ENCODE peak calls at places on chromosome 14, in eight cellular contexts. L, W, Y, V, H, U, P and O are unnamed samples.

GRCh38 chr14:102545461-102546265 is 36.1 kb upstream of the ANKRD9 start:
- DNase-seq in L (no peak), W (no peak), Y (no peak), V (no peak), H (no peak), U (no peak), P (no peak), O (no peak)

GRCh38 chr14:74535756-74536325 is 42.3 kb downstream of the ISCA2 start:
- DNase-seq in L (no peak), W (no peak), Y (no peak), V (no peak), H (no peak), U (no peak), P (no peak), O (no peak)

GRCh38 chr14:73995977-73996378 is 23.1 kb downstream of the ENTPD5 start:
- DNase-seq in L (no peak), W (no peak), Y (no peak), V (no peak), H (no peak), U (no peak), P (no peak), O (no peak)

GRCh38 chr14:53509845-53510244 is 356.7 kb upstream of the DDHD1 start:
- DNase-seq in L (peak), W (no peak), Y (no peak), V (no peak), H (no peak), U (no peak), P (no peak), O (no peak)

GRCh38 chr14:92997343-92998061 is 74.6 kb downstream of the CHGA start:
- DNase-seq in L (no peak), W (no peak), Y (no peak), V (no peak), H (no peak), U (no peak), P (no peak), O (no peak)

GRCh38 chr14:106530423-106531107 is 1004.2 kb downstream of the TMEM121 start:
- DNase-seq in L (no peak), W (peak), Y (no peak), V (peak), H (peak), U (no peak), P (no peak), O (peak)

GRCh38 chr14:100775831-100776591 is 49.3 kb downstream of the DLK1 start:
- DNase-seq in L (no peak), W (no peak), Y (no peak), V (no peak), H (no peak), U (no peak), P (no peak), O (no peak)

GRCh38 chr14:103129301-103130016 is 6.2 kb downstream of the TNFAIP2 start:
- DNase-seq in L (peak), W (no peak), Y (no peak), V (no peak), H (no peak), U (no peak), P (no peak), O (no peak)

GRCh38 chr14:33774161-33774560 is 176.7 kb downstream of the EGLN3 start:
- DNase-seq in L (no peak), W (no peak), Y (no peak), V (no peak), H (no peak), U (no peak), P (no peak), O (no peak)

GRCh38 chr14:105475916-105476845 is 1.6 kb downstream of the CRIP2 start:
- DNase-seq in L (peak), W (no peak), Y (no peak), V (no peak), H (no peak), U (no peak), P (no peak), O (no peak)

GRCh38 chr14:93318927-93319326 is 13.9 kb downstream of the BTBD7 start:
- DNase-seq in L (no peak), W (no peak), Y (no peak), V (no peak), H (no peak), U (no peak), P (no peak), O (no peak)

GRCh38 chr14:42110167-42110566 is 503.5 kb downstream of the LRFN5 start:
- DNase-seq in L (no peak), W (peak), Y (peak), V (no peak), H (peak), U (no peak), P (no peak), O (peak)

GRCh38 chr14:105088812-105089745 is 23.8 kb upstream of the GPR132 start:
- DNase-seq in L (peak), W (no peak), Y (no peak), V (no peak), H (no peak), U (no peak), P (no peak), O (no peak)

GRCh38 chr14:34713122-34713680 is 1.2 kb downstream of the CFL2 start:
- DNase-seq in L (no peak), W (no peak), Y (no peak), V (no peak), H (no peak), U (no peak), P (no peak), O (no peak)

GRCh38 chr14:53432378-53432802 is 279.3 kb upstream of the DDHD1 start:
- DNase-seq in L (no peak), W (peak), Y (peak), V (no peak), H (peak), U (no peak), P (no peak), O (peak)

GRCh38 chr14:50396636-50397460 is at the start of gene CDKL1:
- DNase-seq in L (peak), W (peak), Y (peak), V (peak), H (peak), U (no peak), P (no peak), O (no peak)

GRCh38 chr14:90336401-90336800 is 4.7 kb upstream of the NRDE2 start:
- DNase-seq in L (no peak), W (no peak), Y (no peak), V (no peak), H (no peak), U (no peak), P (no peak), O (no peak)

GRCh38 chr14:71933026-71933587 is 878 bp downstream of the RGS6 start:
- DNase-seq in L (no peak), W (peak), Y (no peak), V (no peak), H (peak), U (no peak), P (no peak), O (no peak)

GRCh38 chr14:21025374-21026151 is 702 bp upstream of the NDRG2 start:
- DNase-seq in L (peak), W (no peak), Y (no peak), V (no peak), H (no peak), U (no peak), P (no peak), O (no peak)

GRCh38 chr14:42224053-42224888 is 617.6 kb downstream of the LRFN5 start:
- DNase-seq in L (peak), W (peak), Y (peak), V (no peak), H (peak), U (no peak), P (no peak), O (peak)

GRCh38 chr14:23043749-23044148 is 1.7 kb downstream of the PSMB11 start:
- DNase-seq in L (no peak), W (no peak), Y (no peak), V (no peak), H (no peak), U (no peak), P (no peak), O (no peak)

GRCh38 chr14:91862417-91862816 is 4.9 kb downstream of the TC2N start:
- DNase-seq in L (no peak), W (no peak), Y (no peak), V (no peak), H (no peak), U (no peak), P (no peak), O (no peak)

GRCh38 chr14:96001866-96002510 is 37.2 kb upstream of the C14orf132 start:
- DNase-seq in L (no peak), W (no peak), Y (no peak), V (no peak), H (no peak), U (no peak), P (no peak), O (no peak)

GRCh38 chr14:75724414-75725204 is 63.6 kb downstream of the TTLL5 start:
- DNase-seq in L (no peak), W (no peak), Y (no peak), V (no peak), H (no peak), U (no peak), P (no peak), O (no peak)

GRCh38 chr14:99001241-99001640 is 270.8 kb downstream of the BCL11B start:
- DNase-seq in L (no peak), W (no peak), Y (peak), V (no peak), H (no peak), U (no peak), P (no peak), O (no peak)

GRCh38 chr14:34060747-34061050 is 109.8 kb upstream of the EGLN3 start:
- DNase-seq in L (no peak), W (no peak), Y (no peak), V (no peak), H (peak), U (no peak), P (no peak), O (no peak)

GRCh38 chr14:65290830-65291229 is 121.7 kb upstream of the FUT8 start:
- DNase-seq in L (no peak), W (no peak), Y (peak), V (no peak), H (no peak), U (no peak), P (no peak), O (no peak)

GRCh38 chr14:50971122-50971781 is 27.0 kb upstream of the PYGL start:
- DNase-seq in L (no peak), W (no peak), Y (no peak), V (no peak), H (no peak), U (no peak), P (no peak), O (no peak)

GRCh38 chr14:77883479-77884238 is 83.8 kb downstream of the ADCK1 start:
- DNase-seq in L (no peak), W (no peak), Y (no peak), V (no peak), H (no peak), U (no peak), P (no peak), O (no peak)

GRCh38 chr14:70315942-70316341 is 43.5 kb downstream of the COX16 start:
- DNase-seq in L (no peak), W (no peak), Y (no peak), V (no peak), H (no peak), U (no peak), P (no peak), O (no peak)

GRCh38 chr14:100605706-100606686 is 18.8 kb upstream of the BEGAIN start:
- DNase-seq in L (no peak), W (no peak), Y (no peak), V (no peak), H (no peak), U (no peak), P (no peak), O (no peak)

GRCh38 chr14:35877276-35877675 is 51.1 kb downstream of the BRMS1L start:
- DNase-seq in L (no peak), W (no peak), Y (no peak), V (no peak), H (no peak), U (no peak), P (no peak), O (no peak)

GRCh38 chr14:74902941-74903705 is 19.9 kb downstream of the RPS6KL1 start:
- DNase-seq in L (no peak), W (no peak), Y (no peak), V (no peak), H (no peak), U (no peak), P (no peak), O (no peak)

GRCh38 chr14:86022031-86022629 is 492.2 kb downstream of the FLRT2 start:
- DNase-seq in L (no peak), W (no peak), Y (no peak), V (no peak), H (no peak), U (no peak), P (no peak), O (no peak)

GRCh38 chr14:51957950-51958349 is 31.4 kb upstream of the RTRAF start:
- DNase-seq in L (no peak), W (no peak), Y (no peak), V (no peak), H (no peak), U (no peak), P (no peak), O (no peak)